ENCODE peak calls at places on chromosomes 16 and 17, in seven cellular contexts. Z is PC-3, V is neural progenitor cell, J is hepatocyte, B is OCI-LY7, D is HCT116, H is GM23338. X is an unnamed sample.

GRCh38 chr16:81429045-81429521 is 15.5 kb upstream of the CMIP start:
- DNase-seq in Z (peak; percentile 60), J (no peak), B (peak; percentile 77), D (peak; percentile 68), V (peak; percentile 61), H (peak; percentile 82), X (peak; percentile 69)

GRCh38 chr16:17266606-17267313 is 204.0 kb downstream of the XYLT1 start:
- DNase-seq in Z (no peak), H (peak; percentile 38), D (no peak), V (no peak), J (no peak), B (no peak), X (no peak)

GRCh38 chr17:81842725-81843504 is 8.1 kb upstream of the PPP1R27 start:
- DNase-seq in V (no peak), B (no peak), D (no peak), Z (peak; percentile 23), H (no peak), J (no peak), X (peak; percentile 49)

GRCh38 chr16:49773534-49774486 is 82.1 kb downstream of the ZNF423 start:
- DNase-seq in V (no peak), B (no peak), J (no peak), Z (no peak), D (no peak), H (no peak), X (no peak)

GRCh38 chr17:66755101-66755943 is 79.6 kb upstream of the CACNG5 start:
- DNase-seq in D (peak; percentile 6), J (no peak), Z (peak; percentile 80), V (no peak), H (no peak), B (no peak), X (no peak)

GRCh38 chr16:66741131-66741900 is 10.1 kb downstream of the DYNC1LI2 start:
- DNase-seq in J (peak; percentile 76), D (peak; percentile 48), B (no peak), V (no peak), Z (peak; percentile 74), H (no peak), X (peak; percentile 94)

GRCh38 chr17:16870253-16871245 is 101.4 kb downstream of the TNFRSF13B start:
- DNase-seq in H (no peak), J (no peak), Z (no peak), V (no peak), B (no peak), D (no peak), X (no peak)

GRCh38 chr17:39939588-39940419 is 12.3 kb downstream of the LRRC3C start:
- DNase-seq in J (peak; percentile 68), H (peak; percentile 34), Z (peak; percentile 24), B (peak; percentile 86), D (no peak), V (peak; percentile 58), X (peak; percentile 93)

GRCh38 chr17:74742153-74742515 is 5.1 kb downstream of the RAB37 start:
- DNase-seq in H (no peak), D (no peak), V (no peak), Z (peak; percentile 52), J (peak; percentile 27), B (peak; percentile 93), X (no peak)

GRCh38 chr17:57619061-57619937 is 125.8 kb downstream of the CCDC182 start:
- DNase-seq in V (no peak), B (no peak), Z (peak; percentile 29), H (no peak), D (no peak), J (no peak), X (peak; percentile 72)

GRCh38 chr17:83034525-83034924 is 44.9 kb upstream of the METRNL start:
- DNase-seq in B (no peak), Z (no peak), J (no peak), V (no peak), D (no peak), H (no peak), X (no peak)

GRCh38 chr16:27566417-27566816 is 16.5 kb downstream of the KATNIP start:
- DNase-seq in V (no peak), D (no peak), Z (no peak), J (no peak), B (no peak), H (no peak), X (no peak)

GRCh38 chr16:8936421-8936820 is 27.3 kb downstream of the USP7 start:
- DNase-seq in Z (peak; percentile 71), B (peak; percentile 66), V (peak; percentile 61), J (peak; percentile 71), H (peak; percentile 87), D (peak; percentile 16), X (peak; percentile 75)

GRCh38 chr17:80799553-80800403 is 191.9 kb upstream of the CHMP6 start:
- DNase-seq in V (no peak), Z (no peak), H (no peak), D (no peak), J (no peak), B (peak; percentile 77), X (no peak)

GRCh38 chr17:33968350-33969044 is 286.6 kb upstream of the CCL2 start:
- DNase-seq in H (peak; percentile 34), V (no peak), Z (no peak), B (peak; percentile 21), D (no peak), J (no peak), X (peak; percentile 10)

GRCh38 chr17:27256225-27257030 is 37.5 kb upstream of the WSB1 start:
- DNase-seq in V (no peak), H (no peak), B (no peak), J (no peak), Z (peak; percentile 77), D (no peak), X (peak; percentile 81)

GRCh38 chr16:873243-873661 is 72.7 kb upstream of the GNG13 start:
- DNase-seq in H (no peak), B (no peak), J (no peak), Z (no peak), D (no peak), V (no peak), X (no peak)

GRCh38 chr17:59842901-59843652 is 49.7 kb downstream of the TUBD1 start:
- DNase-seq in H (peak; percentile 31), D (peak; percentile 96), B (no peak), V (no peak), J (peak; percentile 77), Z (peak; percentile 98), X (peak; percentile 95)

GRCh38 chr17:5785343-5785742 is 201.0 kb upstream of the NLRP1 start:
- DNase-seq in D (no peak), B (peak; percentile 65), J (no peak), V (no peak), Z (peak; percentile 85), H (no peak), X (peak; percentile 48)

GRCh38 chr16:86812363-86812970 is 234.1 kb downstream of the FOXL1 start:
- DNase-seq in B (no peak), V (no peak), H (no peak), J (no peak), Z (no peak), D (no peak), X (no peak)

GRCh38 chr16:83200005-83200779 is 573.4 kb downstream of the CDH13 start:
- DNase-seq in H (peak; percentile 17), V (peak; percentile 43), B (peak; percentile 3), J (no peak), Z (peak; percentile 19), D (no peak), X (peak; percentile 68)

DNA sequence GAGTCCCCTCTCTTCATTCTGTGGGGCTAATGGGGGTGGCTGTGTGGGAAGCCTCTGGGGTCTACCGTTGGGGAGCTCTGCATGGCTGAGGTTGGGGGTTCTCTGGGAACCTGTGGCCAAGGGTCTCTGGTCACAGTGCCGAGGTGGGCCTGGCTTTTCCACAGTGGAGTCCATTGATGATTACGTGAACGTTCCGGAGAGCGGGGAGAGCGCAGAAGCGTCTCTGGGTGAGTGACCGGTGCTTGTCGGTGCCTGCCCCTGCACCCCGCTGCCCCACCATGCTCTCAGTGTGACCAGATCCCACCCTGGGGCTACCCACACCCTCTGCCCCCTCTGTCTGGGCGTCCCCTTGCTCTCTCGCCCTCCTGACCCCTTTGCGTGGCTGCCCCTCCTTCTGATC is 4.5 kb downstream of the LAT start:
- DNase-seq in V (no peak), Z (no peak), H (no peak), B (no peak), J (no peak), D (no peak), X (no peak)
- H3K4me3 ChIP-seq in V (no peak overlapping the region), Z (no peak overlapping the region), H (no peak overlapping the region), B (no peak overlapping the region), J (no peak overlapping the region), D (no peak overlapping the region), X (no peak overlapping the region)

GRCh38 chr17:61362396-61362795 is 37.2 kb upstream of the TBX2 start:
- DNase-seq in J (no peak), V (no peak), Z (no peak), B (no peak), H (no peak), D (no peak), X (no peak)
- TF ChIP-seq EZH2phosphoT487 in J (no peak), V (no peak), Z (no peak), B (no peak), H (no peak), D (no peak), X (no peak)

DNA sequence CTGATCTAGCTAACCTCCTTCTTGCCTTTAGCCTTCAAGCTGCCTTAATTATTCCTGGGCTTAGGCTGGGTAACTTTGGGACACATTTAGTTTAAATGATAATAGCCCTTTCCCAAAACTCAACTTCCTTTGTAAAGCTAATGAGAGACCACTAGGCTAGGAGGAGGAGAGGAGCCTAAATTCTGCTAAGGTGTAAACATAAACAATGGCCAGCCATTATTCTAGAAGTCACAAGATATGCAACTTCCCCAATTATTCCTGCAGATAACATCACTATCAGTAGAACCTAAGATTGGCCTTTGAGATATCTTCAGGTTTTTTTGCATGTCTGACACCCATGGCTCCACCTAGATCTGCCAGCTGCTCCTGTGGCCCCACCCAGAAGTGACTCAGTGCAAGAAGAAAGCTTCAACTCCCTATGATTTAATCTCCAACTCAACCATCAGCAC is 131.2 kb upstream of the FAM20A start:
- DNase-seq in B (no peak), D (no peak), J (peak; percentile 27), Z (no peak), H (peak; percentile 67), V (no peak), X (peak; percentile 35)
- H3K4me3 ChIP-seq in B (no peak overlapping the region), D (no peak overlapping the region), J (no peak overlapping the region), Z (no peak overlapping the region), H (no peak overlapping the region), V (no peak overlapping the region), X (no peak overlapping the region)

DNA sequence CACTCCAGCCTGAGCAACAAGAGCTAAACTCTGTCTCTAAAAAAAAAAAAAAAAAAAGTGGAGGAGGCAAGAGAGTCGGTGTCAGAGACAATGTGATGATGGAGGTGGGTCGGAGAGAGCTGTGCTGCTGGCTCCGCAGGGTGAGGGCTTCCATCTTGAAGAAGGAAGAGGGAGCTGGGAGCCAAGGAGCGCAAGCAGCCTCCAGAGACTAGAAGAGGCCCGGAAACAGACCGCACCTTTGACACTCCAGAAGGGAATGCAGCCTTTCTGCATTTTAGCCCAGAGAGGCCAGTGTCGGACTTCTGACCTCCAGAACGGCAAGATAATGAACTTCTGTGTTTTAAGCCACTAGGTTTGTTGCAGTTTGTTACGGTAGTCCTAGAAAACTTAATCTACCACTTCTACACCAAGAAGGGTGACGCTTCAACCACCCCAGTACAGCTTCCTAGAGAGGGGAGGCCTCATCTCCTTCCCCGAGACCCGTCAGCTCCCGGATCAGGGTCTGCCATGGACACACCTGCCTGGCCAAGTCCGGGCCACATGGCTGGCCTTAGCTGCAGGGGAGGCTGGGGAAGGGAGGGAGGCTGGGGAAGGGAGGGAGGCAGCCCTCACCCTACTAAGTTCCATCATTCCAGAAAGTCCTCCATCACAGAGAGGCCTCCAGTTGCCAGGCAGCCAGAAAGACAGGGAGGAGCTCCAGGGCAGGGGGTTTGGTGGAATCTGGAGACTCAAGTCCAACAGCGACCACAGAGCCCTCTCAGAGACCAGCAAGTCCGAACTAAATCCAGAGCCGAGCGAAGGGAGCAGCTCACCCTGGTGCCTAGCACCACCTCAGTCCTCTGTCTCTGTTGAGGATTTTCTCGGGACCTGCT is 13.2 kb upstream of the RBFOX3 start:
- DNase-seq in B (no peak), J (no peak), D (no peak), Z (no peak), V (no peak), H (no peak), X (no peak)
- TF ChIP-seq EZH2phosphoT487 in B (no peak), J (no peak), D (no peak), Z (no peak), V (no peak), H (no peak), X (no peak)